ENCODE peak calls at places on chromosome 19, in six cellular contexts. A, O, Y, G, L and R are unnamed samples.

GRCh38 chr19:7872306-7873204 is 1.6 kb downstream of the PRR36 start:
- DNase-seq in A (no peak), O (no peak), Y (no peak), G (no peak), L (no peak), R (no peak)

GRCh38 chr19:39282021-39282420 is 13.8 kb downstream of the IFNL2 start:
- DNase-seq in A (no peak), O (no peak), Y (no peak), G (no peak), L (no peak), R (no peak)

GRCh38 chr19:32566246-32566830 is 14.7 kb upstream of the PDCD5 start:
- DNase-seq in A (no peak), O (no peak), Y (no peak), G (no peak), L (peak; percentile 29), R (no peak)

GRCh38 chr19:498591-498950 is 2.3 kb downstream of the MADCAM1 start:
- DNase-seq in A (no peak), O (no peak), Y (no peak), G (no peak), L (no peak), R (no peak)

GRCh38 chr19:55638864-55639359 is 1.9 kb upstream of the ZNF580 start:
- DNase-seq in A (no peak), O (no peak), Y (no peak), G (peak; percentile 17), L (peak; percentile 21), R (peak; percentile 55)

GRCh38 chr19:39401549-39402416 is 4.9 kb upstream of the ZFP36 start:
- DNase-seq in A (peak; percentile 54), O (peak; percentile 90), Y (peak; percentile 79), G (peak; percentile 56), L (peak; percentile 89), R (peak; percentile 92)

GRCh38 chr19:12745166-12745897 is 6.3 kb upstream of the BEST2 start:
- DNase-seq in A (no peak), O (no peak), Y (no peak), G (no peak), L (no peak), R (no peak)

GRCh38 chr19:4543444-4543843 is 3.6 kb upstream of the LRG1 start:
- DNase-seq in A (no peak), O (no peak), Y (no peak), G (no peak), L (no peak), R (peak; percentile 8)

GRCh38 chr19:18223860-18224524 is 2.2 kb downstream of the PDE4C start:
- DNase-seq in A (peak; percentile 19), O (peak; percentile 85), Y (no peak), G (peak; percentile 53), L (no peak), R (peak; percentile 31)

GRCh38 chr19:16207063-16207462 is 9.4 kb downstream of the AP1M1 start:
- DNase-seq in A (no peak), O (peak; percentile 44), Y (no peak), G (no peak), L (no peak), R (no peak)

GRCh38 chr19:51808333-51808986 is 13.5 kb downstream of the FPR3 start:
- DNase-seq in A (no peak), O (no peak), Y (no peak), G (no peak), L (no peak), R (no peak)

GRCh38 chr19:46299004-46299509 is 2.2 kb downstream of the HIF3A start:
- DNase-seq in A (peak; percentile 98), O (peak; percentile 90), Y (peak; percentile 99), G (peak; percentile 98), L (peak; percentile 50), R (peak; percentile 99)

GRCh38 chr19:3151563-3152430 is 16.0 kb downstream of the GNA15 start:
- DNase-seq in A (no peak), O (peak; percentile 55), Y (no peak), G (no peak), L (no peak), R (no peak)

GRCh38 chr19:15992014-15992413 is 43.2 kb downstream of the OR10H4 start:
- DNase-seq in A (no peak), O (no peak), Y (no peak), G (no peak), L (no peak), R (no peak)

GRCh38 chr19:58562126-58563033 is 4.0 kb upstream of the UBE2M start:
- DNase-seq in A (peak; percentile 56), O (peak; percentile 89), Y (peak; percentile 48), G (peak; percentile 57), L (peak; percentile 39), R (no peak)

GRCh38 chr19:39506944-39507714 is 7.8 kb upstream of the SELENOV start:
- DNase-seq in A (peak; percentile 30), O (peak; percentile 82), Y (no peak), G (peak; percentile 32), L (peak; percentile 67), R (no peak)

GRCh38 chr19:33254245-33254824 is 28.7 kb upstream of the SLC7A10 start:
- DNase-seq in A (no peak), O (no peak), Y (no peak), G (no peak), L (no peak), R (no peak)

GRCh38 chr19:46719629-46720515 is 3.0 kb upstream of the PRKD2 start:
- DNase-seq in A (no peak), O (peak; percentile 78), Y (no peak), G (no peak), L (no peak), R (no peak)

GRCh38 chr19:5432687-5433086 is 22.5 kb upstream of the ZNRF4 start:
- DNase-seq in A (no peak), O (no peak), Y (no peak), G (no peak), L (no peak), R (no peak)

GRCh38 chr19:55005684-55006488 is 32.2 kb downstream of the GP6 start:
- DNase-seq in A (peak; percentile 7), O (no peak), Y (no peak), G (no peak), L (no peak), R (peak; percentile 14)

GRCh38 chr19:17981611-17982010 is 14.7 kb downstream of the KCNN1 start:
- DNase-seq in A (no peak), O (no peak), Y (no peak), G (no peak), L (no peak), R (no peak)

GRCh38 chr19:55437410-55437809 is 5.7 kb downstream of the SHISA7 start:
- DNase-seq in A (peak; percentile 72), O (no peak), Y (peak; percentile 55), G (peak; percentile 64), L (peak; percentile 56), R (peak; percentile 71)

GRCh38 chr19:44346556-44346955 is 9.9 kb downstream of the ZNF112 start:
- DNase-seq in A (no peak), O (no peak), Y (no peak), G (no peak), L (no peak), R (no peak)

GRCh38 chr19:4534836-4535658 is at the start of gene PLIN5:
- DNase-seq in A (peak; percentile 99), O (peak; percentile 87), Y (peak; percentile 96), G (peak; percentile 87), L (peak; percentile 26), R (peak; percentile 83)

GRCh38 chr19:42130254-42130573 is 2.0 kb downstream of the POU2F2 start:
- DNase-seq in A (no peak), O (no peak), Y (no peak), G (no peak), L (no peak), R (no peak)

GRCh38 chr19:7679017-7679720 is 1.5 kb upstream of the TRAPPC5 start:
- DNase-seq in A (peak; percentile 16), O (peak; percentile 91), Y (no peak), G (peak; percentile 36), L (no peak), R (no peak)

GRCh38 chr19:14972676-14973075 is 7.0 kb downstream of the SLC1A6 start:
- DNase-seq in A (no peak), O (no peak), Y (no peak), G (no peak), L (no peak), R (no peak)

DNA sequence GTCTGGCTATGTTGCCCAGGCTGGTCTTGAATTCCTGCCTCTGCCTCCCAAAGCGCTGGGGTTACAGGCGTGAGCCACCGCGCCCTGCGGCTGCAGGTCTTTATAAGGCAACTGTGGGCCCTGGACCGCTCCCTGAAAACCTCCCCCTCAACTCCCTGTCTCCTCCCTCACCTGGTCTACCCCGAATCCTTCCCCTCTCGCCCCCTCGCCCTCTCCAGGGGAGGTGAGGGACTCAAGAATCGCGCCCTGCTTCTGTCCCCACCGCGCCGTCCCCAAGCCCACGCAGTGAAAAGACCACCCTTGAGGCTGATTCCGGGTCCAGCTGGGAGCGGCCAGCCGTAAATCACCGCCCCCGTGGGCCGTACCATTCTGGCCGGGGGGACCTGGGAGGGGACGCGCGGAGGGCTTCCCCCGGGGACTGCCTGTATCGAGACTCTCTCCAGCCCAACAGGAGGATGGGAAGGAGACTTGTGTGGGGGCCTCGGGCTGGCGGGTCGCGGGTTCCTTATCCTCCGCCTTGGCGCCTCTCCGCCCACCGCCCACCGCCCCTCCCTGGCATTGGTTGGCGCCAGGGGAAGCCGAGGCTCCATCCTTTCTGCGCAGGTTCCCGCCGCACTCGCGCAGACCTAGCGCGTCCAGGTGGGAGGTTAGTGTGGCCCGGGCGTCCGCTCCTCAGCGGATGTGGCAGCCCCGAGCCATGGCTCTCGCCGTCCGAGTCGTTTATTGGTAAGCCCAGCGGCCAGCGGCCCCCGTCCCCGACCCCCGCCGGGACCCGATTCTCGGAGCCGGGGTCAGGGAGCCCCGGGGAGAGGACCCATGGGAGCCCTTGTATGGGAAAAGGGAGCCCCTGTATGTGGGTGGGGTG is at the start of gene SELENOW:
- DNase-seq in A (peak; percentile 85), O (peak; percentile 93), Y (peak; percentile 83), G (peak; percentile 86), L (peak; percentile 46), R (peak; percentile 71)
- TF ChIP-seq POLR2A in A (peak; percentile 95), O (peak; percentile 80), Y (peak; percentile 57), G (peak; percentile 56), L (peak; percentile 85), R (peak; percentile 52)

GRCh38 chr19:1507763-1508506 is 4.9 kb downstream of the ADAMTSL5 start:
- DNase-seq in A (peak; percentile 91), O (peak; percentile 92), Y (peak; percentile 89), G (peak; percentile 96), L (peak; percentile 95), R (peak; percentile 97)
- TF ChIP-seq POLR2A in A (no peak), O (no peak), Y (no peak), G (no peak), L (no peak), R (no peak)

DNA sequence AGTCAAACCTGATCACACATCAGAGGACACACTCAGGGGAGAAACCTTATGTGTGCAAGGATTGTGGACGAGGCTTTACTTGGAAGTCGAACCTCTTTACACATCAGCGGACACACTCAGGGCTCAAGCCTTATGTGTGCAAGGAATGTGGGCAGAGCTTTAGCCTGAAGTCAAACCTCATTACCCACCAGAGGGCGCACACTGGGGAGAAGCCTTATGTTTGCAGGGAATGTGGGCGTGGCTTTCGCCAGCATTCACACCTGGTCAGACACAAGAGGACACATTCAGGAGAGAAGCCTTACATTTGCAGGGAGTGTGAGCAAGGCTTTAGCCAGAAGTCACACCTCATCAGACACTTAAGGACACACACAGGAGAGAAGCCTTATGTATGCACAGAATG is 8.2 kb upstream of the ZNF527 start:
- DNase-seq in A (no peak), O (no peak), Y (no peak), G (no peak), L (no peak), R (no peak)
- TF ChIP-seq POLR2A in A (no peak), O (no peak), Y (no peak), G (no peak), L (no peak), R (no peak)

GRCh38 chr19:30068528-30069395 is 126.7 kb downstream of the URI1 start:
- DNase-seq in A (no peak), O (peak; percentile 64), Y (peak; percentile 4), G (no peak), L (no peak), R (no peak)
- TF ChIP-seq POLR2A in A (no peak), O (no peak), Y (no peak), G (no peak), L (no peak), R (no peak)

GRCh38 chr19:10567696-10568443 is 909 bp downstream of the CDKN2D start:
- DNase-seq in A (no peak), O (no peak), Y (no peak), G (no peak), L (no peak), R (peak; percentile 27)
- TF ChIP-seq POLR2A in A (no peak), O (no peak), Y (no peak), G (no peak), L (no peak), R (no peak)